ENCODE peak calls at places on chromosomes 12 and 14, in five cellular contexts. W, J, X, N and I are unnamed samples.

GRCh38 chr12:67370979-67371378 is 101.8 kb downstream of the CAND1 start:
- DNase-seq in W (no peak), J (no peak), X (no peak), N (peak; percentile 17), I (no peak)

GRCh38 chr14:71967709-71968108 is 35.5 kb downstream of the RGS6 start:
- DNase-seq in W (no peak), J (no peak), X (no peak), N (no peak), I (no peak)

GRCh38 chr12:25648460-25648859 is 95.4 kb upstream of the LMNTD1 start:
- DNase-seq in W (no peak), J (peak; percentile 31), X (peak; percentile 60), N (peak; percentile 73), I (no peak)

GRCh38 chr12:52499836-52500560 is 6.9 kb upstream of the KRT6A start:
- DNase-seq in W (no peak), J (no peak), X (no peak), N (peak; percentile 77), I (no peak)

GRCh38 chr14:74793506-74794155 is 30.5 kb downstream of the YLPM1 start:
- DNase-seq in W (no peak), J (no peak), X (no peak), N (peak; percentile 36), I (peak; percentile 12)

GRCh38 chr14:104444159-104445030 is 135.2 kb upstream of the C14orf180 start:
- DNase-seq in W (peak; percentile 25), J (peak; percentile 9), X (no peak), N (no peak), I (no peak)

GRCh38 chr14:72222046-72222445 is 289.8 kb downstream of the RGS6 start:
- DNase-seq in W (no peak), J (no peak), X (no peak), N (no peak), I (no peak)

GRCh38 chr12:21852251-21852650 is 77.7 kb upstream of the KCNJ8 start:
- DNase-seq in W (no peak), J (no peak), X (no peak), N (peak; percentile 94), I (no peak)

GRCh38 chr14:96051231-96051630 is 12.1 kb downstream of the C14orf132 start:
- DNase-seq in W (no peak), J (no peak), X (no peak), N (no peak), I (no peak)

GRCh38 chr12:124687695-124688301 is 120.4 kb upstream of the NCOR2 start:
- DNase-seq in W (peak; percentile 79), J (no peak), X (no peak), N (no peak), I (no peak)

GRCh38 chr12:90299121-90299520 is 590.5 kb upstream of the ATP2B1 start:
- DNase-seq in W (no peak), J (no peak), X (no peak), N (no peak), I (no peak)

GRCh38 chr12:69894800-69895199 is 69.8 kb downstream of the MYRFL start:
- DNase-seq in W (no peak), J (no peak), X (no peak), N (no peak), I (no peak)

GRCh38 chr12:30578426-30578825 is 117.2 kb downstream of the IPO8 start:
- DNase-seq in W (no peak), J (no peak), X (no peak), N (no peak), I (no peak)

GRCh38 chr12:124191024-124191359 is 103.9 kb upstream of the RFLNA start:
- DNase-seq in W (no peak), J (no peak), X (no peak), N (peak; percentile 18), I (no peak)

GRCh38 chr12:116066381-116067230 is 210.9 kb downstream of the MED13L start:
- DNase-seq in W (no peak), J (peak; percentile 33), X (peak; percentile 24), N (peak; percentile 60), I (no peak)

GRCh38 chr14:101457936-101458535 is 103.3 kb upstream of the DIO3 start:
- DNase-seq in W (peak; percentile 60), J (no peak), X (no peak), N (no peak), I (no peak)

GRCh38 chr12:131869871-131870418 is 24.5 kb upstream of the ULK1 start:
- DNase-seq in W (no peak), J (no peak), X (no peak), N (peak; percentile 56), I (no peak)

GRCh38 chr14:76267322-76268012 is 108.5 kb upstream of the ESRRB start:
- DNase-seq in W (no peak), J (peak; percentile 37), X (no peak), N (peak; percentile 42), I (peak; percentile 53)

GRCh38 chr14:92384461-92385133 is 61.6 kb downstream of the SLC24A4 start:
- DNase-seq in W (no peak), J (no peak), X (no peak), N (no peak), I (no peak)

GRCh38 chr14:101116065-101116464 is 212.5 kb upstream of the RTL1 start:
- DNase-seq in W (no peak), J (no peak), X (no peak), N (no peak), I (no peak)

GRCh38 chr14:99198746-99199145 is 73.3 kb downstream of the BCL11B start:
- DNase-seq in W (no peak), J (no peak), X (no peak), N (no peak), I (no peak)

GRCh38 chr12:46386877-46387629 is 14.5 kb upstream of the SLC38A2 start:
- DNase-seq in W (no peak), J (peak; percentile 54), X (no peak), N (peak; percentile 73), I (no peak)

GRCh38 chr12:65840793-65841670 is 16.7 kb downstream of the HMGA2 start:
- DNase-seq in W (no peak), J (no peak), X (no peak), N (no peak), I (no peak)

GRCh38 chr12:52591521-52591920 is 9.7 kb downstream of the KRT72 start:
- DNase-seq in W (no peak), J (peak; percentile 21), X (no peak), N (no peak), I (no peak)

GRCh38 chr12:53267309-53268008 is 640 bp upstream of the ESPL1 start:
- DNase-seq in W (no peak), J (no peak), X (no peak), N (no peak), I (peak; percentile 9)

GRCh38 chr14:65446159-65446558 is 33.6 kb downstream of the FUT8 start:
- DNase-seq in W (no peak), J (no peak), X (peak; percentile 29), N (peak; percentile 79), I (no peak)

GRCh38 chr12:99235381-99235780 is 412.2 kb upstream of the GARIN6 start:
- DNase-seq in W (no peak), J (no peak), X (no peak), N (no peak), I (no peak)

GRCh38 chr12:127893875-127894635 is 372.9 kb upstream of the TMEM132C start:
- DNase-seq in W (no peak), J (no peak), X (no peak), N (no peak), I (no peak)

GRCh38 chr12:116287850-116288301 is 10.4 kb upstream of the MED13L start:
- DNase-seq in W (no peak), J (no peak), X (no peak), N (no peak), I (no peak)

GRCh38 chr12:91205791-91206190 is 23.2 kb upstream of the DCN start:
- DNase-seq in W (no peak), J (no peak), X (no peak), N (no peak), I (no peak)

DNA sequence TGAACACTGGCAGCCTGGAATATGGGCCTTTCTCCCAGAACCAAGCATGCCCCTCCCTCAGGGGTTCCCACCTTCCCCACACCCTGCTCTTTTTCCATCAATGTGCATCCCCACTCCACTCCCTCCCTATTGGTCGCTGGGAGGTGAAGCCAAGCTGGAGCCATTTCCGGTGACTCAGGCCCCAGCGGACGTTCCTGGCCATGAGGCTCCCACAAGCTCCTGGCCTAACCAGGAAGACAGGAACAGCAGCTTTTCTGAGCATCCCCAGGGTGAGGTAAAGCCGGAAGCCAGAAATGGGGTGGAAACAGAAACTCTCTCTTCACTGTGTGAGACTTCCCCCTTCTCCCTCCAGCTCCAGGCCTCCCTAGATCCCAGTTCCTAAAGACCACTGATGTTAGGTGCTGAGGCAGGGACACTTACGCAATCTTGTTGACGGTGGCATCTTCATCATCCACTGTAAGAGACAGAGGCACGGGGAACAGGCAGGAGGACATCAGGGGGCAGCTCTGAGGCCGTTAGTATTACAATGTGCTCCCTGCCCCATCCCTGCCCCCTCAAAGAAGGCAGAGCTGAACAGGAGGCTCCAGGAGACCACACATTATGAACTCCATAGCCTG is 5.0 kb downstream of the LMBR1L start:
- DNase-seq in W (no peak), J (no peak), X (no peak), N (peak; percentile 69), I (no peak)
- H3K4me3 ChIP-seq in W (no peak overlapping the region), J (no peak overlapping the region), X (no peak overlapping the region), N (no peak overlapping the region), I (no peak overlapping the region)

DNA sequence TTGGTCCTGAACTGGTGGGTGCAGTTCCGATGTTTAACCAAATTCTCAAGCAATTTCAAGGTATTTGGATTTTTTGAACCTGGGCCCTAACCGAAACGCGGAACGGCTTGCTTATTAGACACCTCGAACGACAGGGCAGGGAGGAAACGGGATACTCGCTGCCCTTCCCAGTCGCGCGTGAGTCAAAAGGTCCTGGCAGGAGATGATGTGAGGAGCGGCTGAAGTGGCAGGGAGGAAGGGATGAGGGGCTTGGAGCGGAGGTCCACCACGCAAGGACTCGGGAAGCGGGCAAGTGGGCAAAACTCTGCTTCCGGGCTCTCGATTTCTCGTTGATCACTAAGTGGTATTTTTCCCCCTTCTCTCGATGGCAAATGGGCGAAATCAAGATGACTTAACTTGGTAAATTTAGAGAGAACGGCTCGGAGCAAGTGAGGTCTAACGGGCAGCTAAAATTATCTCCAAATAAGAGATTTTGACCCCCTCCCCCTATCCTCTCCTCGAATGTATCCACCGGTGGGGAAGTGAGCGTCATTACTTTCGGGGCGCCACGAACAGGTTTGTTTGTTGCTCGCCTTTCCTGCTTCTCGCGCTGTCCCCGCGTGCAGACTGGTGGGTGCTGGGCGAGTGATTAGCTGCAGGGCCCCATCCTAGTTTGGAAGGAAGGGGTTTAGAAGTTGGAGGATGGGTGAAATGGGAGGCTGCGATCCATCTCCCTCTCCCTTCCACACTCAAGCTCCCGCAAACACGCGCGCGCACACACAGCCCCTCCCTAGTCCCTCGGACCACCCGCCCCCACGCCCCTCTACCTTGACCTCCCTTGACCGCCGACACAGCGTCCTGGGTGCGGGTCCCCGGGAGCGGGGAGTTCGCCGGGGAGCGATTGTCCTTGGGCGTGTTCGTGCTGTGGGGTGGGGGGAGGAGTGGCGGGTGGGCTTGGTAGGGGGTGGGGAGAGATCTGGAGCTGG is 987 bp upstream of the NTF3 start:
- DNase-seq in W (no peak), J (no peak), X (no peak), N (no peak), I (no peak)
- H3K4me3 ChIP-seq in W (peak overlapping the region; percentile 79), J (peak overlapping the region; percentile 82), X (peak overlapping the region; percentile 69), N (no peak overlapping the region), I (peak overlapping the region; percentile 27)

DNA sequence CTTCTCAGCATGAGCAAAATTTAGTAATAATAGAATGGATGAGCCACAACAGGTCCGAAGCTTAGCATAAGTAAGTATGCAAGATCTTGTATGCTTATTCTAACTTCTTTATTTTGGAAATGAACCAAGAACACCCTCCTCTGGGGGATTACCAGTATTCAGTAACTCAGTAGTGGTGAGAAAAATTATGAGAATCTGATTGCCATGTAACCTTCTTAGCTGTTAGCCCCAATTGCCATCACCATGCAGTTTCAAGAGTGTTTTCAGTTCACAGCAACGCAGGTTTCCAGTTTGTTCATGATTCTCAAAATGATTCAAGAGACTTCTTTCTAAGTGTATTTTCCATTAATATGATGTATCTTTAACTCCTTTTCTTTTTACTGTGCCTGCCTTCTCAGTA is 1507.6 kb upstream of the SEL1L start:
- DNase-seq in W (no peak), J (no peak), X (no peak), N (no peak), I (no peak)
- H3K4me3 ChIP-seq in W (no peak overlapping the region), J (no peak overlapping the region), X (no peak overlapping the region), N (no peak overlapping the region), I (no peak overlapping the region)

GRCh38 chr12:110073049-110073831 is 24.9 kb upstream of the C12orf76 start:
- DNase-seq in W (no peak), J (peak; percentile 34), X (no peak), N (peak; percentile 30), I (peak; percentile 24)
- H3K4me3 ChIP-seq in W (peak overlapping the region; percentile 59), J (peak overlapping the region; percentile 50), X (peak overlapping the region; percentile 41), N (peak overlapping the region; percentile 56), I (peak overlapping the region; percentile 18)